ENCODE peak calls at places on chromosomes 7 and 10, in five cellular contexts. One of them, this sample, is unnamed.

GRCh38 chr10:87865201-87866025 is 2.0 kb downstream of the PTEN start:
- DNase-seq in GM03348: no peak
- DNase-seq in ELR: peak
- DNase-seq in naive B cell: no peak
- DNase-seq in NCI-H2029 treated with DMSO at 0.1 percent for 48 hours: no peak
- DNase-seq in this sample: no peak

GRCh38 chr7:155763721-155764431 is 48.4 kb downstream of the SHH start:
- DNase-seq in NCI-H2029 treated with DMSO at 0.1 percent for 48 hours: no peak
- DNase-seq in ELR: peak
- DNase-seq in GM03348: no peak
- DNase-seq in naive B cell: peak
- DNase-seq in this sample: no peak

GRCh38 chr10:6476989-6477388 is 103.1 kb downstream of the PRKCQ start:
- DNase-seq in ELR: no peak
- DNase-seq in GM03348: no peak
- DNase-seq in naive B cell: no peak
- DNase-seq in NCI-H2029 treated with DMSO at 0.1 percent for 48 hours: no peak
- DNase-seq in this sample: no peak

GRCh38 chr10:130214431-130214830 is 78.2 kb downstream of the GLRX3 start:
- DNase-seq in GM03348: no peak
- DNase-seq in naive B cell: no peak
- DNase-seq in ELR: no peak
- DNase-seq in NCI-H2029 treated with DMSO at 0.1 percent for 48 hours: no peak
- DNase-seq in this sample: no peak

GRCh38 chr7:90425376-90425775 is 22.1 kb downstream of the CLDN12 start:
- DNase-seq in naive B cell: no peak
- DNase-seq in ELR: peak
- DNase-seq in NCI-H2029 treated with DMSO at 0.1 percent for 48 hours: no peak
- DNase-seq in GM03348: no peak
- DNase-seq in this sample: no peak

GRCh38 chr10:80500572-80501380 is 36.9 kb upstream of the SH2D4B start:
- DNase-seq in ELR: no peak
- DNase-seq in GM03348: no peak
- DNase-seq in NCI-H2029 treated with DMSO at 0.1 percent for 48 hours: no peak
- DNase-seq in naive B cell: peak
- DNase-seq in this sample: no peak

GRCh38 chr7:148049068-148049467 is 541.5 kb upstream of the C7orf33 start:
- DNase-seq in GM03348: no peak
- DNase-seq in naive B cell: no peak
- DNase-seq in NCI-H2029 treated with DMSO at 0.1 percent for 48 hours: no peak
- DNase-seq in ELR: no peak
- DNase-seq in this sample: no peak

GRCh38 chr7:2086229-2086628 is 146.5 kb downstream of the MAD1L1 start:
- DNase-seq in naive B cell: no peak
- DNase-seq in GM03348: no peak
- DNase-seq in ELR: no peak
- DNase-seq in NCI-H2029 treated with DMSO at 0.1 percent for 48 hours: no peak
- DNase-seq in this sample: no peak

GRCh38 chr7:34296663-34297062 is 361.4 kb upstream of the NPSR1 start:
- DNase-seq in ELR: peak
- DNase-seq in GM03348: peak
- DNase-seq in naive B cell: no peak
- DNase-seq in NCI-H2029 treated with DMSO at 0.1 percent for 48 hours: no peak
- DNase-seq in this sample: peak

GRCh38 chr10:122856902-122857301 is 11.2 kb upstream of the CUZD1 start:
- DNase-seq in naive B cell: no peak
- DNase-seq in NCI-H2029 treated with DMSO at 0.1 percent for 48 hours: no peak
- DNase-seq in GM03348: no peak
- DNase-seq in ELR: no peak
- DNase-seq in this sample: no peak

GRCh38 chr10:86968994-86969355 is 693 bp downstream of the ADIRF start:
- DNase-seq in naive B cell: no peak
- DNase-seq in GM03348: peak
- DNase-seq in NCI-H2029 treated with DMSO at 0.1 percent for 48 hours: no peak
- DNase-seq in ELR: no peak
- DNase-seq in this sample: no peak

GRCh38 chr10:70234668-70235447 is 1.6 kb upstream of the PPA1 start:
- DNase-seq in ELR: peak
- DNase-seq in naive B cell: no peak
- DNase-seq in NCI-H2029 treated with DMSO at 0.1 percent for 48 hours: no peak
- DNase-seq in GM03348: peak
- DNase-seq in this sample: peak